ENCODE peak calls at places on chromosomes 12 and 14, in six cellular contexts. V, R, K, E, U and L are unnamed samples.

GRCh38 chr14:72856530-72857264 is 37.2 kb downstream of the DPF3 start:
- DNase-seq in K (peak), U (no peak), V (no peak), E (no peak), R (peak), L (no peak)

GRCh38 chr12:31011746-31012567 is 61.7 kb upstream of the DDX11 start:
- DNase-seq in E (no peak), V (peak), K (no peak), U (no peak), R (no peak), L (no peak)

GRCh38 chr12:48779869-48780268 is 9.0 kb downstream of the ADCY6 start:
- DNase-seq in V (peak), E (no peak), U (no peak), R (peak), K (peak), L (no peak)

GRCh38 chr14:67018720-67019119 is 170.5 kb upstream of the GARIN2 start:
- DNase-seq in R (no peak), U (no peak), E (no peak), K (no peak), V (no peak), L (no peak)

GRCh38 chr12:108004368-108004767 is 124.7 kb upstream of the WSCD2 start:
- DNase-seq in E (no peak), R (no peak), V (no peak), K (peak), U (no peak), L (no peak)

GRCh38 chr12:58537278-58537677 is 383.0 kb downstream of the LRIG3 start:
- DNase-seq in K (peak), R (peak), E (no peak), U (no peak), V (no peak), L (no peak)

GRCh38 chr12:20282411-20282810 is 85.9 kb upstream of the PDE3A start:
- DNase-seq in K (no peak), R (no peak), V (no peak), U (no peak), E (no peak), L (no peak)

GRCh38 chr14:96086032-96086431 is 46.9 kb downstream of the C14orf132 start:
- DNase-seq in V (peak), U (peak), R (peak), K (peak), E (peak), L (no peak)

GRCh38 chr12:25894759-25895158 is 63.7 kb upstream of the RASSF8 start:
- DNase-seq in K (no peak), V (no peak), U (no peak), R (no peak), E (no peak), L (no peak)

GRCh38 chr12:65892905-65893304 is 68.6 kb downstream of the HMGA2 start:
- DNase-seq in V (no peak), U (no peak), R (peak), K (peak), E (no peak), L (no peak)

GRCh38 chr12:92215358-92215757 is 69.7 kb upstream of the BTG1 start:
- DNase-seq in E (no peak), R (no peak), V (no peak), U (no peak), K (no peak), L (no peak)

GRCh38 chr12:115583591-115583990 is 693.9 kb downstream of the MED13L start:
- DNase-seq in R (no peak), K (no peak), V (no peak), E (no peak), U (no peak), L (no peak)

GRCh38 chr12:124369055-124369900 is 74.4 kb downstream of the RFLNA start:
- DNase-seq in V (peak), R (peak), E (peak), K (peak), U (peak), L (peak)

GRCh38 chr14:77195766-77196165 is 14.2 kb downstream of the TMEM63C start:
- DNase-seq in E (no peak), U (no peak), V (no peak), R (no peak), K (no peak), L (no peak)

GRCh38 chr12:7638064-7638763 is 27.5 kb downstream of the APOBEC1 start:
- DNase-seq in R (no peak), K (no peak), U (no peak), E (no peak), V (no peak), L (no peak)

GRCh38 chr14:51963164-51963733 is 26.1 kb upstream of the RTRAF start:
- DNase-seq in V (no peak), R (peak), U (no peak), K (peak), E (no peak), L (no peak)

GRCh38 chr14:43729149-43729548 is 777.9 kb downstream of the FSCB start:
- DNase-seq in R (peak), U (no peak), K (no peak), E (no peak), V (no peak), L (no peak)

GRCh38 chr14:74980746-74981661 is 21.7 kb upstream of the EIF2B2 start:
- DNase-seq in K (peak), E (no peak), U (no peak), R (peak), V (peak), L (peak)

GRCh38 chr14:54585214-54585613 is 18.3 kb downstream of the SAMD4A start:
- DNase-seq in U (no peak), V (no peak), R (no peak), E (no peak), K (no peak), L (no peak)